ENCODE peak calls at places on chromosomes 3 and 15, in four cellular contexts. F is A549, G is H1, X is K562. N is an unnamed sample.

GRCh38 chr3:81778678-81779182 is 17.3 kb upstream of the GBE1 start:
- DNase-seq in F (no peak), G (no peak), X (no peak), N (no peak)

GRCh38 chr3:104886220-104886995 is 480.3 kb upstream of the ALCAM start:
- DNase-seq in G (no peak), F (no peak), X (no peak), N (no peak)

GRCh38 chr3:113532698-113533533 is 561 bp downstream of the SIDT1 start:
- DNase-seq in X (no peak), F (peak; percentile 31), G (peak; percentile 61), N (no peak)

GRCh38 chr3:114758828-114759709 is 388.0 kb downstream of the ZBTB20 start:
- DNase-seq in F (peak; percentile 30), X (no peak), G (no peak), N (peak; percentile 39)

GRCh38 chr15:64985382-64986033 is 4.2 kb downstream of the SPG21 start:
- DNase-seq in F (peak; percentile 51), G (peak; percentile 26), X (no peak), N (peak; percentile 64)

GRCh38 chr3:143321058-143321769 is 201.6 kb downstream of the CHST2 start:
- DNase-seq in X (no peak), G (no peak), F (no peak), N (no peak)

GRCh38 chr3:24316887-24317383 is 177.7 kb downstream of the THRB start:
- DNase-seq in G (no peak), X (no peak), F (no peak), N (peak; percentile 82)

GRCh38 chr3:123817413-123817812 is 66.7 kb downstream of the MYLK start:
- DNase-seq in X (no peak), G (no peak), F (no peak), N (no peak)

GRCh38 chr3:140019946-140020345 is 85.0 kb downstream of the CLSTN2 start:
- DNase-seq in F (no peak), G (no peak), X (no peak), N (no peak)

GRCh38 chr3:163929253-163929652 is 1149.0 kb downstream of the SI start:
- DNase-seq in G (no peak), X (no peak), F (no peak), N (no peak)

GRCh38 chr3:27521179-27521871 is 37.1 kb upstream of the SLC4A7 start:
- DNase-seq in X (no peak), F (peak; percentile 93), G (no peak), N (peak; percentile 69)

GRCh38 chr3:50324351-50325144 is 2.0 kb upstream of the HYAL2 start:
- DNase-seq in X (peak; percentile 77), G (peak; percentile 96), F (peak; percentile 73), N (peak; percentile 88)

GRCh38 chr3:188821998-188822397 is 349.8 kb upstream of the TPRG1 start:
- DNase-seq in X (no peak), G (no peak), F (no peak), N (no peak)

GRCh38 chr15:69149163-69149562 is 11.3 kb upstream of the GLCE start:
- DNase-seq in X (no peak), G (no peak), F (no peak), N (no peak)

GRCh38 chr3:124826703-124827102 is 60.5 kb downstream of the ITGB5 start:
- DNase-seq in F (no peak), G (no peak), X (no peak), N (no peak)

GRCh38 chr3:117898722-117899121 is 1135.9 kb downstream of the IGSF11 start:
- DNase-seq in F (peak; percentile 52), G (no peak), X (peak; percentile 1), N (peak; percentile 14)

GRCh38 chr3:157160652-157161480 is 919 bp upstream of the CCNL1 start:
- DNase-seq in F (peak; percentile 87), X (peak; percentile 52), G (no peak), N (peak; percentile 80)

GRCh38 chr3:15360786-15361493 is 28.6 kb upstream of the SH3BP5 start:
- DNase-seq in F (no peak), X (no peak), G (no peak), N (no peak)

GRCh38 chr15:91407237-91407889 is 307.3 kb downstream of the SV2B start:
- DNase-seq in G (no peak), X (no peak), F (peak; percentile 35), N (no peak)

GRCh38 chr3:114608293-114608692 is 314.5 kb downstream of the TIGIT start:
- DNase-seq in F (peak; percentile 18), X (no peak), G (no peak), N (no peak)

GRCh38 chr3:48595526-48596121 is 495 bp upstream of the COL7A1 start:
- DNase-seq in X (peak; percentile 81), F (peak; percentile 96), G (peak; percentile 59), N (peak; percentile 32)

GRCh38 chr15:25093455-25094029 is 138.8 kb downstream of the SNRPN start:
- DNase-seq in G (no peak), X (no peak), F (no peak), N (no peak)

GRCh38 chr3:3127432-3128010 is 781 bp downstream of the TRNT1 start:
- DNase-seq in G (no peak), F (peak; percentile 19), X (peak; percentile 35), N (peak; percentile 20)

GRCh38 chr3:129690406-129690805 is 83.9 kb upstream of the PLXND1 start:
- DNase-seq in X (peak; percentile 62), G (no peak), F (peak; percentile 70), N (peak; percentile 78)

GRCh38 chr3:184173374-184173722 is 1.3 kb upstream of the AP2M1 start:
- DNase-seq in G (no peak), X (no peak), F (no peak), N (no peak)

GRCh38 chr15:90086868-90087268 is 15.4 kb downstream of the IDH2 start:
- DNase-seq in G (peak; percentile 75), F (peak; percentile 68), X (peak; percentile 67), N (peak; percentile 44)

GRCh38 chr15:34122771-34123183 is 20.9 kb downstream of the PGBD4 start:
- DNase-seq in G (no peak), F (no peak), X (no peak), N (peak; percentile 14)

GRCh38 chr3:19946291-19946831 is 536 bp upstream of the RAB5A start:
- DNase-seq in F (no peak), G (no peak), X (no peak), N (no peak)

GRCh38 chr3:50224639-50225038 is 11.4 kb upstream of the GNAI2 start:
- DNase-seq in F (no peak), X (no peak), G (no peak), N (no peak)

GRCh38 chr15:95577911-95578310 is 752.6 kb upstream of the NR2F2 start:
- DNase-seq in F (no peak), G (no peak), X (no peak), N (no peak)

GRCh38 chr3:32500880-32501784 is 1.5 kb downstream of the CMTM6 start:
- DNase-seq in X (peak; percentile 24), G (no peak), F (no peak), N (no peak)

GRCh38 chr3:136959599-136959998 is 1.8 kb downstream of the IL20RB start:
- DNase-seq in F (no peak), G (no peak), X (no peak), N (no peak)

GRCh38 chr15:94080416-94080815 is 150.9 kb upstream of the MCTP2 start:
- DNase-seq in F (no peak), G (peak; percentile 47), X (no peak), N (no peak)

DNA sequence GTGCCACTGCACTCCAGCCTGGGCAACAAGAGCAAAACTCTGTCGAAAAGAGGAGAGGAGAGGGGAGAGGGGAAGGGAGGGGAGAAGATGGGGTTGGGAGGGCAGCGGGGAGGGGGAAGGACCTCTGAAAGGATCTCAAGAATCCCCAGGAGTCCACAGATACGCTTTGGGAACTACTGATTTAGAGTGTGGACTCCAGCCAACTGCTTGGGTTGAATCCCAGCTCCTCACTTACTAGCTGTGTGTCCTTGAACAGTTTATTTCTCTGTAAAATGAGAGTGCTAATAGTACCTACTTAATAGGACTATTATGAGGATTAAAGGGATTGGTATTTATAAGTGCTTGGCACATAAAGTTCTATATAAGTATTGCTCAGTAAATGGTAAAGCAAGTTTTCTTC is 45.0 kb upstream of the FAH start:
- DNase-seq in G (no peak), X (no peak), F (no peak), N (no peak)
- TF ChIP-seq RNF2 in G (no peak), X (no peak), F (no peak), N (no peak)

GRCh38 chr15:67761343-67761742 is 64.0 kb upstream of the SKOR1 start:
- DNase-seq in X (no peak), F (no peak), G (no peak), N (peak; percentile 57)
- TF ChIP-seq RNF2 in X (no peak), F (no peak), G (no peak), N (no peak)

DNA sequence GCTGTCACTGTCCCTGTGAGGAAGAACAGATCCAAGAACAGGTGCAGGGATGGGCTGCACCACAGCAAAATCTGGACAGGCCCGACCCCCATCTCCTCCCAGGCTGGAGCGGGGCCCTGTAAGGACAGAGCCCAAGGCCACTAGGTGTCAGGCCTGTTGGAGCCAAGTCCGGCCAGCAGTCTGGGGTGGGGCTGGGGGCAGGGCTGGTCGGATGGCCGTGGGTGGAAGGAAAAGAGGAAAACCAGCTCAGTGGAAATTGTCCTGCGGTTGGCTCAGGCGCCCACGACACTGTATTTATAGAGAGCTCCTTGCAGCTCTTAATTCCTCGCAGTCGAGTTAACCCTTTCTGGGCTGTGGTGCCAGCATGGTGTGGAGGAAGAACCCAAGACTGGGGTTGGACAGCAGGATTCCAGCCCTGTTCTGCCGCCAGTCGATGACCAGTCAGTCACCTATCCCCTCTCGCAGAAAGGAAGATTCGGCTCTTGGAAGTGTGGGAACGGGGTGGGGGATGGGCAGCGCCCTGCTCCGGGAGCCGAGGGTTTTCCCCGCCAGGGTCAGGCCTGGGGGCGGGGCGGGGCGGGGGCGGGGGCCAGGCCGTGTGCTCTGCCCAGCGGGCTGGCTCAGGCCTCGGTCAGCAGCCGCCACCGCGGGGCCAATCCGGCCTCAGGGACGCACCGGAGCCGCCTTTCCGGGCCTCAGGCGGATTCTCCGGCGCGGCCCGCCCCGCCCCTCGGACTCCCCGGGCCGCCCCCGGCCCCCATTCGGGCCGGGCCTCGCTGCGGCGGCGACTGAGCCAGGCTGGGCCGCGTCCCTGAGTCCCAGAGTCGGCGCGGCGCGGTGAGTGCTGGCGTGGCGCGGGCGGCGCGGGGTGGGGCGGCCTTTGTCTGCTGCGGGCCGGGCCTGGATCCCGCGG is at the start of gene CD276:
- DNase-seq in F (peak; percentile 47), X (peak; percentile 72), G (peak; percentile 80), N (peak; percentile 61)
- TF ChIP-seq RNF2 in F (no peak), X (no peak), G (no peak), N (no peak)

GRCh38 chr3:43522702-43523362 is 99.0 kb downstream of the ANO10 start:
- DNase-seq in G (no peak), F (peak; percentile 1), X (peak; percentile 80), N (peak; percentile 51)

GRCh38 chr3:43526956-43527355 is 94.9 kb downstream of the ANO10 start:
- DNase-seq in G (no peak), F (no peak), X (no peak), N (no peak)

GRCh38 chr3:43525376-43525775 is 96.4 kb downstream of the ANO10 start:
- DNase-seq in X (no peak), F (no peak), G (no peak), N (no peak)

GRCh38 chr3:43525941-43526607 is 95.7 kb downstream of the ANO10 start:
- DNase-seq in G (no peak), X (no peak), F (no peak), N (no peak)

DNA sequence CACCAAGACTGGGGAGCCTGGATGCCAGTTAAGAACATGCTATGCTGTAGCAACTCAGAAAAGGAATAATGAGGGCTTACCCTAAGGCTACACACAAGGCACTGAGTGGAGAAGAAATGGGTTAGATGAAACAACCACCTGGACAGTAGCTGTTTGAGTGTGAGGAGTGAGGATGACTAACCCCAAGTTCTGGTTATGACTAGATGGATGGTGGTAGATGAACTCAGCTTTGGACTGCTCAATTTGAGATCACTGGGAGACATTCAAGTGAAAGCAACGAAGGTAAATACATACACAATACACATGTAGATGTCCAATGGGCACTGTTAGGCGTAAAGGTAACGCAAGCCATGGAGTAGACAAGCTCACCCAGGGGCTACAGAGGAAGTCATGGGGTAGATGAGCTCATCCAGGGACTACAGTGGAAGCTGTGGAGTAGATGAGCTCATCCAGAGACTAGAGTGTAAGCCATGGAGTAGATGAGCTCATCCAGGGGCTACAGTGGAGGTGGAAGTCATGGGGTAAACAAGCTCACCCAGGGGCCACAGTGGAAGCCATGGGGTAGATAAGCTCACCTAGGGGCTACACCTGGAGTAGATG is 98.3 kb downstream of the ANO10 start:
- DNase-seq in G (no peak), F (no peak), X (peak; percentile 47), N (peak; percentile 13)
- TF ChIP-seq RNF2 in G (no peak), F (no peak), X (no peak), N (no peak)

N was measured in HepG2.